ENCODE peak calls at places on chromosomes 2 and 18, in ten cellular contexts. J is ascending aorta, E is midbrain, H is NCI-H2081, M is left cardiac atrium, I is OCI-LY7, C is heart right ventricle, P is AML-193, R is KBM-7, Y is A172. X is an unnamed sample.

GRCh38 chr2:3965211-3965610 is 261.8 kb downstream of the DCDC2C start:
- DNase-seq in J (no peak), E (no peak), H (no peak), M (no peak), I (no peak), C (no peak), P (no peak), R (no peak), Y (no peak), X (no peak)

GRCh38 chr18:50623694-50624352 is 63.9 kb downstream of the MAPK4 start:
- DNase-seq in J (peak), E (no peak), H (no peak), M (no peak), I (no peak), C (no peak), P (no peak), R (no peak), Y (no peak), X (no peak)

GRCh38 chr2:150570712-150571111 is 83.2 kb upstream of the RND3 start:
- DNase-seq in J (no peak), E (no peak), H (no peak), M (no peak), I (no peak), C (no peak), P (no peak), R (no peak), Y (peak), X (no peak)

GRCh38 chr18:72866572-72866900 is 1.3 kb downstream of the NETO1 start:
- DNase-seq in J (no peak), E (no peak), H (no peak), M (no peak), I (no peak), C (no peak), P (no peak), R (no peak), Y (no peak), X (no peak)

GRCh38 chr18:51425889-51426288 is 228.4 kb upstream of the MEX3C start:
- DNase-seq in J (no peak), E (no peak), H (no peak), M (no peak), I (no peak), C (no peak), P (no peak), R (no peak), Y (no peak), X (no peak)

GRCh38 chr2:240441326-240441992 is 6.0 kb downstream of the GPC1 start:
- DNase-seq in J (no peak), E (no peak), H (no peak), M (no peak), I (no peak), C (no peak), P (no peak), R (no peak), Y (no peak), X (no peak)

GRCh38 chr2:230947908-230948365 is 22.9 kb upstream of the GPR55 start:
- DNase-seq in J (peak), E (no peak), H (no peak), M (no peak), I (no peak), C (no peak), P (no peak), R (peak), Y (no peak), X (no peak)

GRCh38 chr2:166404831-166405568 is 29.3 kb upstream of the SCN9A start:
- DNase-seq in J (no peak), E (no peak), H (no peak), M (no peak), I (no peak), C (no peak), P (no peak), R (no peak), Y (no peak), X (no peak)

GRCh38 chr2:128154225-128154624 is 63.2 kb downstream of the UGGT1 start:
- DNase-seq in J (no peak), E (no peak), H (no peak), M (peak), I (no peak), C (peak), P (no peak), R (no peak), Y (no peak), X (no peak)